ENCODE peak calls at places on chromosomes 12 and 14, in four cellular contexts. K is upper lobe of right lung, F is B cell, C is fibroblast of lung. W is an unnamed sample.

GRCh38 chr14:83940253-83940652 is 1589.7 kb upstream of the FLRT2 start:
- DNase-seq in K (no peak), F (no peak), C (peak), W (no peak)

GRCh38 chr14:65222434-65222833 is 120.1 kb upstream of the MAX start:
- DNase-seq in K (peak), C (peak), F (no peak), W (peak)

GRCh38 chr14:91119556-91120311 is 5.9 kb downstream of the DGLUCY start:
- DNase-seq in C (peak), F (no peak), K (no peak), W (no peak)

GRCh38 chr12:38585090-38585489 is 268.5 kb downstream of the ALG10B start:
- DNase-seq in C (no peak), F (no peak), K (no peak), W (no peak)

GRCh38 chr12:96419576-96420254 is 19.5 kb upstream of the CDK17 start:
- DNase-seq in C (no peak), K (no peak), F (no peak), W (no peak)

GRCh38 chr14:64760916-64761315 is 56.7 kb downstream of the PLEKHG3 start:
- DNase-seq in K (no peak), F (no peak), C (no peak), W (no peak)

GRCh38 chr12:110109037-110109836 is 14.9 kb upstream of the IFT81 start:
- DNase-seq in F (no peak), K (peak), C (peak), W (no peak)

GRCh38 chr12:100733817-100734593 is 60.6 kb upstream of the ANO4 start:
- DNase-seq in K (no peak), C (peak), F (no peak), W (no peak)

GRCh38 chr12:60106207-60106606 is 510.4 kb downstream of the SLC16A7 start:
- DNase-seq in K (no peak), C (peak), F (no peak), W (no peak)

GRCh38 chr12:68405292-68405900 is 73.2 kb upstream of the MDM1 start:
- DNase-seq in C (peak), F (no peak), K (no peak), W (no peak)

GRCh38 chr14:104383931-104384775 is 195.4 kb upstream of the C14orf180 start:
- DNase-seq in C (no peak), F (no peak), K (peak), W (no peak)

GRCh38 chr14:54669759-54670630 is 103.1 kb downstream of the SAMD4A start:
- DNase-seq in F (no peak), K (no peak), C (peak), W (peak)

GRCh38 chr12:1130571-1130970 is 139.5 kb downstream of the ERC1 start:
- DNase-seq in F (no peak), C (no peak), K (no peak), W (no peak)

GRCh38 chr12:52213541-52214420 is 19.3 kb upstream of the KRT7 start:
- DNase-seq in F (no peak), K (peak), C (peak), W (peak)

GRCh38 chr12:66103011-66103913 is 27.3 kb downstream of the LLPH start:
- DNase-seq in C (no peak), K (no peak), F (no peak), W (peak)

GRCh38 chr12:87439990-87440827 is 589.0 kb downstream of the C12orf50 start:
- DNase-seq in C (peak), F (no peak), K (no peak), W (no peak)

GRCh38 chr14:69443296-69443805 is 41.2 kb upstream of the PLEKHD1 start:
- DNase-seq in K (no peak), C (no peak), F (no peak), W (no peak)

GRCh38 chr12:3117628-3118027 is 40.4 kb downstream of the TSPAN9 start:
- DNase-seq in F (no peak), C (peak), K (no peak), W (no peak)

GRCh38 chr12:121465921-121466799 is 66.2 kb downstream of the RNF34 start:
- DNase-seq in C (no peak), K (peak), F (no peak), W (peak)

GRCh38 chr12:55972906-55973597 is 826 bp upstream of the RAB5B start:
- DNase-seq in F (no peak), C (peak), K (no peak), W (no peak)

GRCh38 chr14:103031956-103032355 is 25.4 kb downstream of the CDC42BPB start:
- DNase-seq in C (no peak), K (no peak), F (no peak), W (no peak)

GRCh38 chr14:96484391-96484790 is 17.8 kb upstream of the PAPOLA start:
- DNase-seq in C (no peak), K (no peak), F (no peak), W (no peak)

GRCh38 chr14:45426685-45427282 is 173.8 kb upstream of the MIS18BP1 start:
- DNase-seq in C (peak), K (no peak), F (no peak), W (no peak)

GRCh38 chr12:132160016-132160415 is 15.8 kb downstream of the NOC4L start:
- DNase-seq in K (no peak), C (no peak), F (no peak), W (no peak)

GRCh38 chr12:115261691-115262398 is 577.9 kb upstream of the TBX3 start:
- DNase-seq in F (no peak), K (no peak), C (no peak), W (no peak)

GRCh38 chr14:93142854-93143652 is 27.3 kb upstream of the ITPK1 start:
- DNase-seq in C (no peak), F (no peak), K (no peak), W (no peak)

GRCh38 chr14:101604228-101604934 is 43.1 kb downstream of the DIO3 start:
- DNase-seq in F (no peak), K (no peak), C (no peak), W (no peak)

GRCh38 chr12:72264548-72265175 is 7.5 kb upstream of the TRHDE start:
- DNase-seq in F (no peak), K (no peak), C (peak), W (no peak)

GRCh38 chr14:61296151-61296550 is 15.0 kb upstream of the TMEM30B start:
- DNase-seq in C (no peak), K (no peak), F (no peak), W (no peak)

GRCh38 chr12:56590237-56590830 is 39.8 kb downstream of the BAZ2A start:
- DNase-seq in K (no peak), C (peak), F (no peak), W (peak)

GRCh38 chr12:129826273-129826672 is 77.6 kb downstream of the TMEM132D start:
- DNase-seq in F (no peak), K (no peak), C (no peak), W (no peak)

GRCh38 chr12:93978553-93978952 is 169.8 kb upstream of the PLXNC1 start:
- DNase-seq in F (no peak), K (no peak), C (peak), W (no peak)

GRCh38 chr14:71365305-71365865 is 458.1 kb downstream of the PCNX1 start:
- DNase-seq in C (no peak), K (no peak), F (no peak), W (no peak)

GRCh38 chr14:64503434-64504309 is at the start of gene ZBTB25:
- DNase-seq in K (peak), F (peak), C (peak), W (peak)

GRCh38 chr12:112998997-112999767 is 20.9 kb downstream of the OAS2 start:
- DNase-seq in F (peak), C (no peak), K (no peak), W (no peak)

GRCh38 chr12:106304797-106305196 is 2.3 kb downstream of the TCP11L2 start:
- DNase-seq in F (no peak), K (no peak), C (no peak), W (no peak)

GRCh38 chr14:68787235-68787727 is 5.6 kb downstream of the ZFP36L1 start:
- DNase-seq in C (peak), K (no peak), F (no peak), W (peak)

DNA sequence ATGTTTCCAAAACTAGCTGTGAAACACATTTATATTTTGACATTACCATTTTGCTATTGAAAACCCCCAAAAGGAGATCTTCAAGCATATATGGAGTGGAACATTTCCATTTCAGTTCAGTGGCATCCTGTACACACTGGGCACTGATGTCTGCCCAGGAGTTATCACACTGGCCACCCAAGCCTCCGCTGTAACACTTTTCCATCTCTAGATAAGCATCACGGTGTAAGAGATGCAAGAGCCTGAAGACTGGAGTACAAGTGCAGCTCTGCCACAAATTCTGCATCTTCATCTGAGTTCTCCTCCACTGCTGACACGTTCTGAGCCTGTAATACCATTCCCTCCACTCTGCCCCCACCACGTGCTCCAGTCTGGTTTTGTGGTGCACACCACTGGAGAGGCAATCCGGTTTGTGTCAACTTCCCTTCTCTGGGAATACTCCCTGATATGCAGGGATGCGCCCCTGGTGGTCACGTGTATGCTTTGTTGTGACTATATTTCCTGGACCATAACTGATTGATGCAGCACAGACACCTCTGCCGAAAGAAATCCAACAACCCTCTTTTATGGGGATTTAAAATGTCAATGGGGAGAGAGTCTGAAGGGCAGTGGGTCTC is 12.7 kb downstream of the SPTLC2 start:
- DNase-seq in K (no peak), F (no peak), C (peak), W (no peak)
- TF ChIP-seq CTCF in K (peak), F (no peak), C (peak), W (peak)

GRCh38 chr14:49702725-49703124 is 9.8 kb downstream of the KLHDC1 start:
- DNase-seq in K (no peak), F (no peak), C (no peak), W (no peak)
- TF ChIP-seq CTCF in K (no peak), F (no peak), C (no peak), W (no peak)

DNA sequence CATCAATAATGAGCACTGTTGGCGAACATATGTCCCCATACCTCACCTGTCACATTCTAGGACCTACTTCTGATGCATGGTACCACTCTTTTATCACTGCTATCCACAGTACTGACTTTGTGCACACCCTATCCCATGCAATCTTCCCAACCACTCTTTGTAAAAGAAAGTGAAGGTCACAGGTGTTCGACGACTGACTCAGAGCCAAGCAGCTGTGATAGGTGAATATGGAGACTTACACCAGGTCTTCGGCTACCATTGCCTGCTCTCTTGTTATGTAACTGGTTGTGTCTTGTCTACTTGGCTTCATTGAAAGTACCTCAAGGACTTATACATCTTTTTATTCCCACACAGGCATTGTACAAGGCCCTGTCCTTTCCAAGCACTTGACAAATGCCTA is 169.0 kb downstream of the ANO2 start:
- DNase-seq in C (no peak), K (no peak), F (no peak), W (no peak)
- TF ChIP-seq CTCF in C (no peak), K (no peak), F (no peak), W (no peak)

GRCh38 chr12:30839643-30840190 is 85.0 kb upstream of the CAPRIN2 start:
- DNase-seq in K (no peak), F (no peak), C (no peak), W (no peak)
- TF ChIP-seq CTCF in K (no peak), F (no peak), C (no peak), W (no peak)

DNA sequence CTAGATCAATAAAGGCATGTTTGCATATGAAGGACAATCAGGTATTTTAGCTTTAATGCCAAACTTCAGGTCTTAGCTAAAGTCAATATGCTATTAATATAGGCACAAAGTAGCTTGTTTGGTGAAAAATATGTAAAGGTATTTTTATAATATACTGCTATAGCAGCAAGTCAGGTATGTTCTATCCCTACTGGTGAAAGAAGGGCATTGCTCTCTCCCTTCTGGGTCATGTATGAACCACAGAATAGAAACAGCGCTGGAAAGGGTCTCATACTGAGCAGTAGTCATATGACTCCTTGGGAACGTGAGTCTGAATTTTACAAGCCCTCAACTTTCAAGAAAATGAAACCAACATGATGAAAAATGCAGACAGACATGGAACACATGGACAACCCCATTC is 314.6 kb downstream of the GRIN2B start:
- DNase-seq in F (no peak), K (no peak), C (no peak), W (no peak)
- TF ChIP-seq CTCF in F (no peak), K (no peak), C (no peak), W (no peak)